ENCODE peak calls at places on chromosomes 12 and 14, in five cellular contexts. O, S, T, M and H are unnamed samples. For H3K4me1, the result is how much of the 10 kb centered on the place peaks cover.

GRCh38 chr14:32507029-32507984 is 178.2 kb downstream of the AKAP6 start:
- DNase-seq in O (no peak), S (no peak), T (no peak), M (no peak), H (no peak)

GRCh38 chr12:124420041-124420765 is 125.3 kb downstream of the RFLNA start:
- DNase-seq in O (no peak), S (no peak), T (no peak), M (no peak), H (no peak)

GRCh38 chr12:75979181-75979580 is 52.4 kb downstream of the PHLDA1 start:
- DNase-seq in O (peak), S (no peak), T (no peak), M (no peak), H (no peak)

GRCh38 chr12:6635375-6635855 is 344 bp downstream of the LPAR5 start:
- DNase-seq in O (no peak), S (no peak), T (no peak), M (no peak), H (peak)

GRCh38 chr12:31245822-31246469 is 80.0 kb downstream of the SINHCAF start:
- DNase-seq in O (no peak), S (no peak), T (no peak), M (no peak), H (no peak)

GRCh38 chr14:61203059-61203753 is 77.9 kb downstream of the TMEM30B start:
- DNase-seq in O (no peak), S (no peak), T (no peak), M (no peak), H (no peak)

GRCh38 chr14:99300190-99300589 is 28.2 kb upstream of the BCL11B start:
- DNase-seq in O (no peak), S (no peak), T (no peak), M (no peak), H (no peak)

GRCh38 chr14:75972729-75973480 is 8.9 kb downstream of the TGFB3 start:
- DNase-seq in O (no peak), S (no peak), T (no peak), M (no peak), H (no peak)

GRCh38 chr12:124242529-124243065 is 52.3 kb upstream of the RFLNA start:
- DNase-seq in O (no peak), S (no peak), T (no peak), M (no peak), H (no peak)

DNA sequence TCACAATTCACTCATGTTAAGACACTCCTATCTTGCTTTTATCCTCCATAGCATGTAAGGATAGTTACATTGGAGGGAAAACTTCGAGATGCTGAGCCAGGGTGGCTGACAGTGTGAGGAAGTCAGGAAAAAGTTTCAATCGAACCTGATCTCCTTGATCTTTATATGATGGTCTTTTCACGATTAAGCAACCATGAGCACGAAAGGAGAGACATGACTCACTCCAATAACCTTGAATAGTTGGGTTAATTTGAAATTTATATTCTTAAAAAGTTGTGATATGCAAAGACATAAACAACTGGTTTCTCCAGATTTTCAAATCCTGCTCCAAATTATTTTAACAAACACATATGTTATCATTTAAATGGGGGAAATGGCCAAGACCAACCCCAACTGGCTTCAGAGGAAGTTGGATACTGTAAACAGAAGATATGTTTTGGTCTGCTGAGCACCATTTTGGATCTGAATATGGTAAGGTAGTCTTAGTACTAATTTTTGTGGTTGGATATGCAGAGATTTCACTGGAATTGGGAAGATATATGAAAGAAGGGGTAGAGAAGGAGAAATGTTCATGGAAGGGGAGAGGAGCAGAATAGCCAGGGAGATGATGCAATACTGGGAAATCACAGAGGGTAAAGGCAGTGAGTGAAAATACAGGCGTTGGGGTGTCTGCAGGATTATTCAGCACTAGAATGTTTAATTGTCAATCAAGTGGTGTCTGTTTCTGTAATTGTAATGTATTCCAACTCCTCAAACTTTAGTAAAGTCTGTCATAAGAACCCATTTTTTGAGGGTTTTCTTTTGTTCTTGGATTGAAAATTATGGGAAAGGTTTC is 185.2 kb upstream of the SLC38A2 start:
- DNase-seq in O (no peak), S (no peak), T (no peak), M (no peak), H (no peak)
- H3K4me1 ChIP-seq in O (under half), S (under half), T (under half), M (under half), H (under half)

GRCh38 chr14:73740921-73741326 is 26.7 kb upstream of the PNMA1 start:
- DNase-seq in O (no peak), S (peak), T (no peak), M (peak), H (no peak)

GRCh38 chr14:73742520-73743238 is 28.5 kb upstream of the PNMA1 start:
- DNase-seq in O (no peak), S (no peak), T (no peak), M (no peak), H (no peak)

GRCh38 chr14:73739899-73740685 is 25.9 kb upstream of the PNMA1 start:
- DNase-seq in O (no peak), S (no peak), T (no peak), M (no peak), H (no peak)

GRCh38 chr14:73741876-73742519 is 27.8 kb upstream of the PNMA1 start:
- DNase-seq in O (no peak), S (no peak), T (peak), M (no peak), H (peak)

GRCh38 chr14:73741386-73741875 is 27.2 kb upstream of the PNMA1 start:
- DNase-seq in O (peak), S (peak), T (peak), M (peak), H (peak)
- H3K4me1 ChIP-seq in O (half or more), S (under half), T (half or more), M (half or more), H (half or more)

DNA sequence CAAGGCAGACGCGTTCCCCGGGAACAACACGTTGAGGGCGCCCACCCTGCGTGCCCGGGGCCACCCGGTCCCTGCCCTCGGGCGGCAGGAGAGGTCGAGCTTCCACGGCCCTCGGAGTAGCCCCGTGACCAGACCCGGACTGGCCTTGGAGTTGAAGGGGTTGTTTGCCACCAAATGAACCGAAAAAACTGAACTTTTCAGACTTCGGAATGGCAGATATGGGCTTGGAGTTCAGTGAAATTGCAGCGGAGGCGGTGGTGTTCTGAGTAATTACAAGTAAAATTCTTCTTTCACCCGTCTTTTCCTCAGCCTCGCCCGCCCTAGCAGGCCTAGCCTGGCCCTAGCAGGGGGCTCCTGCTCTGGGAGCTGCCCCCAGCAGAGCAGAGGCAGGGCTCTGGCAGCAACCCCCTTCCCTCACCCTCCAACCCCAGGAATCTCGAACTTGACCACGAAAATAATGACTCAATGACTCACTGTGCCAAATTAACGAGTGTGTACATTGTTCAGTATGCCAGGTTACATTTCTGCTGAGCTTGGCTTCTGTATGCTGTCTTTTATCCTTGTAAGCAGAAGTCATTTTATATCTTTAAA is 1.1 kb downstream of the PAPLN start:
- DNase-seq in O (no peak), S (no peak), T (no peak), M (no peak), H (no peak)
- H3K4me1 ChIP-seq in O (under half), S (under half), T (under half), M (under half), H (under half)

GRCh38 chr14:64706119-64706465 is 1.9 kb downstream of the PLEKHG3 start:
- DNase-seq in O (no peak), S (no peak), T (no peak), M (no peak), H (no peak)
- H3K4me1 ChIP-seq in O (half or more), S (under half), T (under half), M (half or more), H (under half)

GRCh38 chr12:84862190-84862589 is 50.4 kb downstream of the SLC6A15 start:
- DNase-seq in O (no peak), S (no peak), T (no peak), M (no peak), H (no peak)
- H3K4me1 ChIP-seq in O (under half), S (under half), T (under half), M (under half), H (under half)

GRCh38 chr14:59276235-59276634 is 87.8 kb downstream of the DAAM1 start:
- DNase-seq in O (no peak), S (no peak), T (no peak), M (no peak), H (no peak)

GRCh38 chr14:59280961-59281360 is 92.5 kb downstream of the DAAM1 start:
- DNase-seq in O (no peak), S (no peak), T (no peak), M (no peak), H (no peak)

GRCh38 chr14:59277659-59278058 is 89.2 kb downstream of the DAAM1 start:
- DNase-seq in O (no peak), S (no peak), T (no peak), M (no peak), H (no peak)

GRCh38 chr14:59275668-59276067 is 87.2 kb downstream of the DAAM1 start:
- DNase-seq in O (no peak), S (no peak), T (no peak), M (no peak), H (no peak)

DNA sequence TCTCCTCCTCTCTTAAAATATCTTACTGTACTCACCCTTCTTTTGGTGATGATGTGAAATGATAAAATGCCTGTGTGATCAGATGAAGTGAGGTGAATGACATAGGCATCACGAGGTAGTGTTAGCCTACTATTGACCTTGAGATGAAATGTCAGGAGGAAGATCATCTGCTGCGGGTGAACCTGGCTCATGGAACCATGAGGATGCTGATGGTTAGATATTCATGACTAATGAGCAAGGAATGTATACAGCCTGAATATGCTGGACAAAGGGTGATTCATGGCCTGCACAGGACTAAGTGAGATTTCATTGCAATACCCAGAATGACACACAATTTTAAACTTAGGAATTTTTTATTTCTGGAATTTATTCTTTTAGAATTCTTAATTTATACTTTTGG is 89.6 kb downstream of the DAAM1 start:
- DNase-seq in O (no peak), S (no peak), T (no peak), M (no peak), H (no peak)
- H3K4me1 ChIP-seq in O (under half), S (under half), T (under half), M (under half), H (under half)

GRCh38 chr12:128816643-128816920 is 7.2 kb downstream of the SLC15A4 start:
- DNase-seq in O (no peak), S (no peak), T (no peak), M (no peak), H (no peak)
- H3K4me1 ChIP-seq in O (under half), S (under half), T (under half), M (under half), H (under half)

DNA sequence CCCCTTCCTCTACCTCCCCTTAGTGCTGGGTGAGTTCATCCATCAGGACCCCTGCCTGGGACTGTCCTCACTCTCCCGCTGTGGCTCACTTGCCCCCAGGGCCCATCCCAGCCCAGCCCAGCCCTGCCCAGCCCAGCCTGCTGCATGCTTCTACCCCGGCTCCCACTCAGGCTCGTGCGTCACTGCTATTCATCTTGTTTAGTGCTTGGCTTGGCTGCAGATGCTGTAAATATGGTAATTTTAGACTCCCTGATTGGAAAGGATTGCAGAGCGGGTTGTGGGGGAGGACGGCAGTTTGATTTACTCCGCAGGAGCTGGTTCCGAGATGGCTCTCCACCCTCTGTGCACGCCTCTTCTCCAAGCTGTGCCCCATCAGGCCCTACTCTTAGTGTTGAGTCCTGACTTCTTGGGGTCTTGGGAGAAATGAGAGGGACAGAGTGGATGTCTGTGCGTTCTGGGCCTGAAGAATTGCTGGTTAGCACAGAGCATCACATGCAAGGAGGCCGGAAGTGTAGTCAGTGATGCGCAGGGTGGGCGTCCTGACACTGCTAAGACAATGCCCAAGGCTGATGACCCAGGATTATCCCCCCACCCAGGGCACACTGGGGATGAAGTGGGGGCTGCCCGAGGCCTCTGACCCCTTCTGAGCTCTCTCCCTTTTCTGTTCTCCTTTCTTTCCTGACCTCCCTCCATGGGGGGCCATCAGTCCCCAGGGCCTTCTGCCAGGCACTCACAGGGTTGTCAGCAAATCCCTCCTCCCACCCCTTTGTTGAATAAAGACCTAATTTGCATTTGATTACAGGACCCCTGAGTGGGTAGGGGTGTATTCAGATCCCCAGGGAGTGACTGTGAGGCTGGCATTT is 244.4 kb downstream of the ZFP36L1 start:
- DNase-seq in O (no peak), S (peak), T (no peak), M (peak), H (no peak)
- H3K4me1 ChIP-seq in O (under half), S (under half), T (under half), M (half or more), H (under half)